ENCODE peak calls at places on chromosomes 16 and 17, in ten cellular contexts. Q, G, M, J, W, U, D, A, N and S are unnamed samples.

GRCh38 chr17:77498875-77499698 is 358.3 kb downstream of the SEC14L1 start:
- DNase-seq in Q (no peak), G (no peak), M (no peak), J (no peak), W (no peak), U (no peak), D (no peak), A (no peak), N (no peak), S (no peak)

GRCh38 chr16:85963746-85964370 is 64.9 kb downstream of the IRF8 start:
- DNase-seq in Q (no peak), G (no peak), M (no peak), J (no peak), W (no peak), U (no peak), D (no peak), A (peak), N (no peak), S (no peak)

GRCh38 chr17:45104497-45104896 is 27.8 kb downstream of the PLCD3 start:
- DNase-seq in Q (no peak), G (no peak), M (no peak), J (no peak), W (no peak), U (no peak), D (no peak), A (no peak), N (no peak), S (no peak)

GRCh38 chr16:71540-72341 is 690 bp downstream of the RHBDF1 start:
- DNase-seq in Q (no peak), G (no peak), M (peak), J (no peak), W (peak), U (no peak), D (no peak), A (peak), N (no peak), S (no peak)

GRCh38 chr17:58204796-58205195 is 12.3 kb downstream of the EPX start:
- DNase-seq in Q (no peak), G (no peak), M (no peak), J (no peak), W (no peak), U (no peak), D (no peak), A (no peak), N (no peak), S (no peak)

GRCh38 chr17:47866941-47867340 is 16.0 kb upstream of the SP6 start:
- DNase-seq in Q (no peak), G (no peak), M (no peak), J (no peak), W (no peak), U (no peak), D (no peak), A (no peak), N (no peak), S (no peak)

GRCh38 chr16:31700200-31700529 is 172.5 kb downstream of the AHSP start:
- DNase-seq in Q (no peak), G (no peak), M (no peak), J (no peak), W (no peak), U (no peak), D (no peak), A (peak), N (peak), S (no peak)

GRCh38 chr16:71255721-71256120 is 25.2 kb upstream of the HYDIN start:
- DNase-seq in Q (no peak), G (no peak), M (no peak), J (no peak), W (no peak), U (no peak), D (no peak), A (no peak), N (no peak), S (no peak)

GRCh38 chr16:29854520-29855100 is 8.4 kb downstream of the CDIPT start:
- DNase-seq in Q (no peak), G (no peak), M (no peak), J (no peak), W (no peak), U (no peak), D (no peak), A (peak), N (no peak), S (no peak)

GRCh38 chr16:8402981-8403853 is 187.1 kb downstream of the TMEM114 start:
- DNase-seq in Q (no peak), G (no peak), M (no peak), J (no peak), W (no peak), U (no peak), D (no peak), A (no peak), N (peak), S (no peak)

GRCh38 chr17:75827291-75828050 is 16.7 kb downstream of the UNC13D start:
- DNase-seq in Q (peak), G (peak), M (peak), J (peak), W (peak), U (peak), D (no peak), A (peak), N (no peak), S (no peak)

GRCh38 chr17:74658620-74659019 is 35.1 kb upstream of the CD300E start:
- DNase-seq in Q (no peak), G (no peak), M (no peak), J (no peak), W (no peak), U (no peak), D (no peak), A (no peak), N (no peak), S (no peak)

GRCh38 chr17:80633197-80633596 is 88.6 kb downstream of the RPTOR start:
- DNase-seq in Q (no peak), G (no peak), M (no peak), J (no peak), W (no peak), U (no peak), D (no peak), A (no peak), N (no peak), S (no peak)

GRCh38 chr16:12584488-12585233 is 219.0 kb downstream of the CPPED1 start:
- DNase-seq in Q (no peak), G (no peak), M (no peak), J (no peak), W (peak), U (no peak), D (no peak), A (no peak), N (no peak), S (no peak)

GRCh38 chr17:15247891-15248529 is 17.1 kb downstream of the PMP22 start:
- DNase-seq in Q (no peak), G (no peak), M (no peak), J (no peak), W (no peak), U (no peak), D (no peak), A (peak), N (peak), S (no peak)

GRCh38 chr16:71296584-71297133 is 7.5 kb upstream of the CMTR2 start:
- DNase-seq in Q (no peak), G (no peak), M (no peak), J (no peak), W (no peak), U (no peak), D (no peak), A (no peak), N (no peak), S (no peak)

GRCh38 chr17:35521150-35521549 is 16.3 kb downstream of the SLFN12L start:
- DNase-seq in Q (no peak), G (no peak), M (no peak), J (no peak), W (no peak), U (no peak), D (no peak), A (no peak), N (no peak), S (no peak)

GRCh38 chr16:85761866-85762265 is 11.0 kb upstream of the C16orf74 start:
- DNase-seq in Q (no peak), G (no peak), M (no peak), J (no peak), W (no peak), U (no peak), D (no peak), A (no peak), N (no peak), S (no peak)

GRCh38 chr16:23595246-23595950 is 718 bp downstream of the NDUFAB1 start:
- DNase-seq in Q (no peak), G (no peak), M (peak), J (peak), W (no peak), U (no peak), D (no peak), A (peak), N (no peak), S (no peak)

GRCh38 chr17:57641761-57642160 is 103.3 kb downstream of the CCDC182 start:
- DNase-seq in Q (no peak), G (no peak), M (no peak), J (no peak), W (no peak), U (no peak), D (no peak), A (no peak), N (no peak), S (no peak)

GRCh38 chr16:5252800-5253199 is 155.2 kb upstream of the EEF2KMT start:
- DNase-seq in Q (no peak), G (no peak), M (no peak), J (no peak), W (no peak), U (no peak), D (no peak), A (no peak), N (no peak), S (no peak)

GRCh38 chr17:2416010-2416734 is 15.3 kb upstream of the MNT start:
- DNase-seq in Q (peak), G (peak), M (peak), J (peak), W (peak), U (peak), D (no peak), A (peak), N (peak), S (peak)

GRCh38 chr17:34163681-34164080 is 91.4 kb upstream of the CCL2 start:
- DNase-seq in Q (no peak), G (no peak), M (peak), J (no peak), W (no peak), U (no peak), D (no peak), A (peak), N (no peak), S (peak)

GRCh38 chr16:87199901-87200300 is 117.3 kb downstream of the C16orf95 start:
- DNase-seq in Q (no peak), G (no peak), M (no peak), J (no peak), W (peak), U (no peak), D (no peak), A (no peak), N (no peak), S (no peak)

GRCh38 chr17:57810740-57811632 is 38.9 kb downstream of the MRPS23 start:
- DNase-seq in Q (no peak), G (no peak), M (no peak), J (no peak), W (peak), U (no peak), D (peak), A (peak), N (peak), S (no peak)

GRCh38 chr17:41404024-41404651 is 6.7 kb upstream of the KRT31 start:
- DNase-seq in Q (no peak), G (peak), M (no peak), J (peak), W (no peak), U (no peak), D (no peak), A (peak), N (no peak), S (no peak)